ENCODE peak calls at places on chromosomes 7 and 10, in four cellular contexts. Z is neural progenitor cell, X is B cell, U is suprapubic skin. I is an unnamed sample.

GRCh38 chr10:51574248-51575067 is 124.9 kb downstream of the CSTF2T start:
- DNase-seq in X (no peak), U (no peak), Z (no peak), I (no peak)

GRCh38 chr7:28903779-28904538 is 54.2 kb downstream of the TRIL start:
- DNase-seq in X (no peak), Z (no peak), U (no peak), I (no peak)

GRCh38 chr10:61319550-61320256 is 133.5 kb downstream of the TMEM26 start:
- DNase-seq in U (no peak), X (no peak), Z (no peak), I (no peak)

GRCh38 chr7:155979566-155979965 is 167.3 kb upstream of the SHH start:
- DNase-seq in X (no peak), U (no peak), Z (no peak), I (no peak)

GRCh38 chr10:48406204-48406603 is 99.7 kb downstream of the MAPK8 start:
- DNase-seq in X (no peak), Z (peak), U (no peak), I (no peak)

GRCh38 chr7:148761499-148762278 is 63.0 kb downstream of the CUL1 start:
- DNase-seq in Z (no peak), U (no peak), X (no peak), I (no peak)

GRCh38 chr7:18927134-18927533 is 190.3 kb downstream of the TWIST1 start:
- DNase-seq in Z (no peak), X (no peak), U (no peak), I (no peak)

GRCh38 chr10:2477154-2477553 is 590.2 kb upstream of the PFKP start:
- DNase-seq in U (no peak), X (no peak), Z (peak), I (no peak)

GRCh38 chr7:25429731-25430130 is 201.4 kb upstream of the NPVF start:
- DNase-seq in U (no peak), Z (no peak), X (no peak), I (no peak)

GRCh38 chr7:35802649-35803048 is 1.8 kb downstream of the SEPTIN7 start:
- DNase-seq in Z (peak), X (no peak), U (no peak), I (no peak)

GRCh38 chr10:80168679-80169380 is 36.3 kb downstream of the PLAC9 start:
- DNase-seq in U (no peak), X (no peak), Z (peak), I (no peak)

GRCh38 chr10:80702143-80702542 is 164.4 kb downstream of the SH2D4B start:
- DNase-seq in X (no peak), U (no peak), Z (no peak), I (no peak)

GRCh38 chr7:106367018-106367420 is 82.2 kb upstream of the NAMPT start:
- DNase-seq in X (no peak), Z (peak), U (no peak), I (no peak)

GRCh38 chr10:82148764-82149163 is 273.8 kb downstream of the NRG3 start:
- DNase-seq in U (no peak), Z (no peak), X (no peak), I (no peak)

GRCh38 chr10:48945441-48946143 is 6.0 kb upstream of the LRRC18 start:
- DNase-seq in X (no peak), Z (no peak), U (peak), I (no peak)

DNA sequence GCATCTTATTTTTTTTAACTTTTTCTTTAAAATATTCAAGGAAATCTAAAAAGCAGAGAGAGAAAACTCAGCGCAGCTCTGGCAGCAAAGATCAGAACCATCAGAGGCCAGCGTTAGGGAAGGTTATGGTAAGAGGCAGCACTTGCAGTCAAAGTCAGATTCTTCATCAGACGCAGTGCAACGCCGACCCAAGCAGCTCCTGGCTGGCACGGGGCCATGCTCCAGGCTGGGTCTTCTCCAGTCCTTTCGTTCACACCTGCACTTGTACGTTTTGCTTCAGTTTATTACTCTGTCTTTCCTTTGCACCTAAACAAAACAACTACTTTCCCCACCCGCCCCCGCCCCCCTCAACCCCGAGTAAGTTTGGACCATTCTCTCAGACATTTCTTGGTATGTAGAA is 43.1 kb upstream of the SEC61G start:
- DNase-seq in X (no peak), U (no peak), Z (no peak), I (no peak)
- TF ChIP-seq CTCF in X (no peak), U (no peak), Z (no peak), I (no peak)

GRCh38 chr10:22657566-22658190 is 56.7 kb downstream of the PIP4K2A start:
- DNase-seq in Z (no peak), X (no peak), U (no peak), I (no peak)

GRCh38 chr10:22656056-22656455 is 58.3 kb downstream of the PIP4K2A start:
- DNase-seq in U (no peak), Z (no peak), X (no peak), I (no peak)

GRCh38 chr10:22658745-22659410 is 55.5 kb downstream of the PIP4K2A start:
- DNase-seq in Z (no peak), U (no peak), X (no peak), I (no peak)

GRCh38 chr10:22655312-22655973 is 58.9 kb downstream of the PIP4K2A start:
- DNase-seq in Z (no peak), U (no peak), X (no peak), I (no peak)

GRCh38 chr10:22657028-22657427 is 57.4 kb downstream of the PIP4K2A start:
- DNase-seq in U (no peak), Z (no peak), X (no peak), I (no peak)
- TF ChIP-seq CTCF in U (no peak), Z (no peak), X (no peak), I (no peak)

DNA sequence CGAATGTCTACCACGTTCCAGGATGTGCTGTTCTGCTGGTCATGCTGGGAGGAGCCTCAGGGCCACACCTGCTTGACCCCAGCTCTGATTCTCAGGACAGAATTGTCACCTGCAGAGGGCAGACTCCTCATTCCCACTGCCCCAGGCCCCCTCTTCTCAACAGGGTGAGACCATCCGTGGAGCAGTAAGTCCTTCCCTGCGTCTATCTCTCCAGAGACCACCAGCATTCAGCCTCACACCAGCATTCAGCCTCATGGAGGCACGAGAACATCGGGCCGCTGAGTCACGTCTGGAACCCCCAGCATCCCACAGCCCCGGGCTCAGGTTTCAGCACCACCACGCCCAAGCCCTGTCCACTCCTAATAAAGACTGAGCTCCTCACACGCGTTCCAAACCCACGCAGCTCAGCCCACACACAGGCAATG is 273.4 kb downstream of the DIP2C start:
- DNase-seq in X (no peak), Z (peak), U (no peak), I (no peak)
- TF ChIP-seq CTCF in X (no peak), Z (peak), U (no peak), I (peak)

DNA sequence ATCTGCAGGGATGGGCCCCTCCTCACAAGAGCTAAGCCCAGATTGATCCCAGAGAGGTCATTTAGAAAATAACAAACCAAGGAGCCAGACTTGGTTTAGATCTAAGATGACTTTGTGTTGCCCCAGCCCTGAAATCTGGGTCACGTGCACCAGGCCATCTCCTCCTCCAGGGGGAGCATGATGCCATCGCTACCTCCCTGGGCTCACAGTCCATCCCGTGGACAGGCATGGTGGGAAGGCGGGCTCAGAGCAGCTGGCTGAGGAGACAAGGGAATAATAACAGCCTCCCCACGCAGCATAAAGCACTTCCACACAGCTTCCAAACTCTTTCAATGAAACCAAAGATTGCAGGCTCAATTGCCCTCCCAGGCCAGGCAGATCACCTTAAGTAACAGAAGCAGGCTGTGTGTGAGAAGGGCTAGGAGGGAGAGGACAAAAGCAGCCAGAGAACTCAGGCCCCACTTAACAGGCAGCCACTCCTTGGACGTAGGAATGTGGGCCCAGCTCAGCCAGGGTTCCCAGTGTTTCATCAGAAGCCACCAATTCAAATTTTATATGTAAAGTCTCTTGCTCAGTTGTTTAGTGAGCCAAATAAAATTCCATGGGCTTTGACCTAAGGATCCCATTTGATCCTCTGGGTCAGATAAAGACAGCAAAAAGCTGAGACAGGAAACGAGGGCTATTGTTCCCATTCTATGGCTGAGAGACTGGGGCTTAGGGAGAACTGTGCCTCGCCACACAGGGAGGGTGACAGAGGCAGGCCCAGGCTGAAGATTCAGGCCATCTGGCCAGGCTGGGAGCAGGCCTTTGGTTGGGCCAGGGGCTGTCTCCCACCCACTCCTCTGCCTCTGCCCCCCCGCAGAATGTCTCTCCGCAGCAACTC is 100.2 kb downstream of the COL13A1 start:
- DNase-seq in Z (peak), X (no peak), U (no peak), I (no peak)
- TF ChIP-seq CTCF in Z (peak), X (no peak), U (peak), I (peak)